ENCODE peak calls at places on chromosomes 2 and 18, in ten cellular contexts. One of them, this sample, is unnamed.

GRCh38 chr2:54239427-54239826 is 16.6 kb downstream of the TSPYL6 start:
- DNase-seq in AML-193: no peak
- DNase-seq in amygdala: no peak
- DNase-seq in coronary artery: no peak
- DNase-seq in CD8-positive, alpha-beta T cell: no peak
- DNase-seq in anterior cingulate cortex: no peak
- DNase-seq in NCI-H460: no peak
- DNase-seq in head of caudate nucleus: no peak
- DNase-seq in germinal center: no peak
- DNase-seq in activated T-cell treated with anti-CD3 and anti-CD28 coated beads for 24 hours: no peak
- DNase-seq in this sample: no peak

GRCh38 chr2:8412586-8412985 is 269.3 kb upstream of the ID2 start:
- DNase-seq in germinal center: no peak
- DNase-seq in amygdala: no peak
- DNase-seq in NCI-H460: no peak
- DNase-seq in coronary artery: no peak
- DNase-seq in CD8-positive, alpha-beta T cell: no peak
- DNase-seq in head of caudate nucleus: no peak
- DNase-seq in AML-193: no peak
- DNase-seq in activated T-cell treated with anti-CD3 and anti-CD28 coated beads for 24 hours: no peak
- DNase-seq in anterior cingulate cortex: no peak
- DNase-seq in this sample: no peak

GRCh38 chr18:35923939-35924338 is 48.5 kb upstream of the RMP24 start:
- DNase-seq in CD8-positive, alpha-beta T cell: no peak
- DNase-seq in head of caudate nucleus: no peak
- DNase-seq in NCI-H460: no peak
- DNase-seq in germinal center: no peak
- DNase-seq in coronary artery: no peak
- DNase-seq in amygdala: no peak
- DNase-seq in AML-193: no peak
- DNase-seq in activated T-cell treated with anti-CD3 and anti-CD28 coated beads for 24 hours: no peak
- DNase-seq in anterior cingulate cortex: no peak
- DNase-seq in this sample: no peak

GRCh38 chr2:20113986-20114938 is 62.8 kb upstream of the LAPTM4A start:
- DNase-seq in head of caudate nucleus: no peak
- DNase-seq in AML-193: no peak
- DNase-seq in NCI-H460: no peak
- DNase-seq in activated T-cell treated with anti-CD3 and anti-CD28 coated beads for 24 hours: no peak
- DNase-seq in coronary artery: no peak
- DNase-seq in amygdala: no peak
- DNase-seq in CD8-positive, alpha-beta T cell: no peak
- DNase-seq in germinal center: no peak
- DNase-seq in anterior cingulate cortex: no peak
- DNase-seq in this sample: peak

GRCh38 chr2:28956890-28957289 is 24.2 kb upstream of the TOGARAM2 start:
- DNase-seq in CD8-positive, alpha-beta T cell: no peak
- DNase-seq in AML-193: no peak
- DNase-seq in activated T-cell treated with anti-CD3 and anti-CD28 coated beads for 24 hours: no peak
- DNase-seq in anterior cingulate cortex: no peak
- DNase-seq in germinal center: no peak
- DNase-seq in coronary artery: no peak
- DNase-seq in amygdala: no peak
- DNase-seq in head of caudate nucleus: no peak
- DNase-seq in NCI-H460: no peak
- DNase-seq in this sample: no peak

GRCh38 chr2:30234180-30234971 is 3.0 kb downstream of the LBH start:
- DNase-seq in head of caudate nucleus: no peak
- DNase-seq in AML-193: no peak
- DNase-seq in CD8-positive, alpha-beta T cell: no peak
- DNase-seq in activated T-cell treated with anti-CD3 and anti-CD28 coated beads for 24 hours: no peak
- DNase-seq in coronary artery: peak
- DNase-seq in germinal center: no peak
- DNase-seq in amygdala: no peak
- DNase-seq in NCI-H460: no peak
- DNase-seq in anterior cingulate cortex: no peak
- DNase-seq in this sample: no peak

GRCh38 chr18:48997985-48998831 is 47.4 kb upstream of the SMAD7 start:
- DNase-seq in CD8-positive, alpha-beta T cell: no peak
- DNase-seq in germinal center: no peak
- DNase-seq in amygdala: no peak
- DNase-seq in anterior cingulate cortex: no peak
- DNase-seq in head of caudate nucleus: no peak
- DNase-seq in coronary artery: peak
- DNase-seq in NCI-H460: peak
- DNase-seq in activated T-cell treated with anti-CD3 and anti-CD28 coated beads for 24 hours: no peak
- DNase-seq in AML-193: no peak
- DNase-seq in this sample: peak

GRCh38 chr2:219251656-219252055 is 1.4 kb upstream of the TUBA4B start:
- DNase-seq in activated T-cell treated with anti-CD3 and anti-CD28 coated beads for 24 hours: no peak
- DNase-seq in CD8-positive, alpha-beta T cell: no peak
- DNase-seq in anterior cingulate cortex: no peak
- DNase-seq in coronary artery: no peak
- DNase-seq in head of caudate nucleus: no peak
- DNase-seq in AML-193: no peak
- DNase-seq in NCI-H460: no peak
- DNase-seq in germinal center: no peak
- DNase-seq in amygdala: no peak
- DNase-seq in this sample: no peak

GRCh38 chr2:217880891-217881290 is 121.9 kb downstream of the TNS1 start:
- DNase-seq in AML-193: no peak
- DNase-seq in coronary artery: no peak
- DNase-seq in anterior cingulate cortex: no peak
- DNase-seq in activated T-cell treated with anti-CD3 and anti-CD28 coated beads for 24 hours: no peak
- DNase-seq in CD8-positive, alpha-beta T cell: no peak
- DNase-seq in NCI-H460: no peak
- DNase-seq in germinal center: no peak
- DNase-seq in amygdala: no peak
- DNase-seq in head of caudate nucleus: no peak
- DNase-seq in this sample: no peak

GRCh38 chr2:219422944-219423534 is 4.9 kb downstream of the DES start:
- DNase-seq in NCI-H460: no peak
- DNase-seq in anterior cingulate cortex: no peak
- DNase-seq in coronary artery: no peak
- DNase-seq in germinal center: no peak
- DNase-seq in amygdala: no peak
- DNase-seq in activated T-cell treated with anti-CD3 and anti-CD28 coated beads for 24 hours: no peak
- DNase-seq in head of caudate nucleus: no peak
- DNase-seq in AML-193: no peak
- DNase-seq in CD8-positive, alpha-beta T cell: no peak
- DNase-seq in this sample: no peak

GRCh38 chr2:8805278-8806045 is 32.0 kb downstream of the KIDINS220 start:
- DNase-seq in coronary artery: no peak
- DNase-seq in germinal center: no peak
- DNase-seq in NCI-H460: no peak
- DNase-seq in anterior cingulate cortex: no peak
- DNase-seq in head of caudate nucleus: no peak
- DNase-seq in AML-193: no peak
- DNase-seq in amygdala: no peak
- DNase-seq in activated T-cell treated with anti-CD3 and anti-CD28 coated beads for 24 hours: no peak
- DNase-seq in CD8-positive, alpha-beta T cell: no peak
- DNase-seq in this sample: no peak

GRCh38 chr18:58529714-58530354 is 99.1 kb downstream of the ALPK2 start:
- DNase-seq in NCI-H460: peak
- DNase-seq in AML-193: peak
- DNase-seq in head of caudate nucleus: peak
- DNase-seq in amygdala: no peak
- DNase-seq in activated T-cell treated with anti-CD3 and anti-CD28 coated beads for 24 hours: peak
- DNase-seq in CD8-positive, alpha-beta T cell: peak
- DNase-seq in anterior cingulate cortex: no peak
- DNase-seq in germinal center: peak
- DNase-seq in coronary artery: no peak
- DNase-seq in this sample: peak

GRCh38 chr2:134193006-134193405 is 60.9 kb upstream of the MGAT5 start:
- DNase-seq in NCI-H460: no peak
- DNase-seq in coronary artery: no peak
- DNase-seq in germinal center: no peak
- DNase-seq in anterior cingulate cortex: no peak
- DNase-seq in CD8-positive, alpha-beta T cell: no peak
- DNase-seq in AML-193: no peak
- DNase-seq in activated T-cell treated with anti-CD3 and anti-CD28 coated beads for 24 hours: no peak
- DNase-seq in head of caudate nucleus: no peak
- DNase-seq in amygdala: no peak
- DNase-seq in this sample: no peak

This sample was measured in pulmonary artery endothelial cell.